ENCODE peak calls at places on chromosome 19, in four cellular contexts. E is colonic mucosa, U is psoas muscle, L is astrocyte. C is an unnamed sample.

GRCh38 chr19:8609210-8610040 is 1.1 kb downstream of the ADAMTS10 start:
- DNase-seq in E (peak; percentile 41), U (peak; percentile 73), L (peak; percentile 81), C (peak; percentile 65)

GRCh38 chr19:19342086-19343015 is 21.7 kb downstream of the MAU2 start:
- DNase-seq in E (peak; percentile 68), U (peak; percentile 70), L (no peak), C (peak; percentile 57)

GRCh38 chr19:4067396-4068057 is 828 bp upstream of the ZBTB7A start:
- DNase-seq in E (peak; percentile 54), U (peak; percentile 48), L (no peak), C (peak; percentile 87)

GRCh38 chr19:55563261-55563690 is 17.4 kb downstream of the ZNF579 start:
- DNase-seq in E (no peak), U (peak; percentile 58), L (peak; percentile 20), C (no peak)

GRCh38 chr19:30742981-30743380 is 370.8 kb downstream of the ZNF536 start:
- DNase-seq in E (no peak), U (no peak), L (no peak), C (no peak)

GRCh38 chr19:17555929-17556813 is 722 bp downstream of the COLGALT1 start:
- DNase-seq in E (peak; percentile 82), U (peak; percentile 77), L (peak; percentile 24), C (peak; percentile 84)

GRCh38 chr19:8332976-8333770 is 9.9 kb downstream of the KANK3 start:
- DNase-seq in E (no peak), U (no peak), L (no peak), C (no peak)

GRCh38 chr19:35041548-35042055 is at the start of gene HPN:
- DNase-seq in E (no peak), U (no peak), L (no peak), C (peak; percentile 86)

GRCh38 chr19:19538077-19538764 is at the start of gene CILP2:
- DNase-seq in E (peak; percentile 40), U (peak; percentile 54), L (no peak), C (no peak)

GRCh38 chr19:35013820-35014754 is 14.0 kb downstream of the GRAMD1A start:
- DNase-seq in E (no peak), U (no peak), L (no peak), C (no peak)

GRCh38 chr19:11420429-11420893 is 1.3 kb upstream of the RGL3 start:
- DNase-seq in E (peak; percentile 51), U (peak; percentile 72), L (no peak), C (peak; percentile 81)

GRCh38 chr19:18452386-18452785 is 14.5 kb upstream of the ISYNA1 start:
- DNase-seq in E (no peak), U (no peak), L (no peak), C (no peak)

DNA sequence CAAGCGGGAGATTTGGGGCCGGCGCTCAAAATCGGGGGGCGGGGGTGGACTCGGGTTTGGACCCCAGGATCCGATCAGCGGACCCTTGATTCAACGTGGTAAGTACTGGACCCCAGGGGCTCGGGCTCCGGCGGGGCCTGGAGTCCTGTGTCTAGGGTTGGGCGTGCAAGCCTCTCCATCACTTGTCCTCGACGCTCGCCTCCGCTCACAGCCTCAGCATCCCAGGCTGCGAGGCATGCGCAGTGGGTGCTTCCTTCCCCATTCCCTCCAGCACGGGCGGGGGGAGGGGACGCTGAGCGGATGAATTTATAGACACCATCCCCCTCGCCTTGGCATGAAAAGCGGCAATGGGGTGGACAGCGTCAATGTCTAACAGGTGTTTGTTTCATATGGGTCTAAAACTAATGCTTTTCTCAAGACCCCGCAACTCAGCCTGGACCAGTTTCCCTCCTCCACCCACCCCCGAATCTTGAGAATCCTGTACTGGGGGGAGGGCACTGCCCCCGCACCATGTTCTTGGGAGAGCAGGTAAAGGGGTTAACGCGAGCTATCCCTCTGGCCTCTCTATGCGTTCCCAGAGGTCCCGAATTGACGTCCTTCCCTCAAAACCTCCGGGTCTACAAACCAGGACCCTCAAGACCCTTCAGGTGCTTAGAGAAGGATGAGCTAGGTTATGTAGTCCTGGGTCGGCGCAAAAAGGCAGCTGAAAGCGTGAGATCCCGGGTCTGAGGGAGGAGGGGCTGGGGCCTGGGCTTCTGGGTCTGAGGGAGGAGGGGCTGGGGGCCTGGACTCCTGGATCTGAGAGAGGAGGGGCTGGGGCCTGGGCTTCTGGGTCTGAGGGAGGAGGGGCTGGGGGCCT is 556 bp downstream of the CPT1C start:
- DNase-seq in E (peak; percentile 44), U (peak; percentile 72), L (peak; percentile 49), C (no peak)
- H3K27ac ChIP-seq in E (no peak overlapping the region), U (no peak overlapping the region), L (no peak overlapping the region), C (peak overlapping the region; percentile 62)

DNA sequence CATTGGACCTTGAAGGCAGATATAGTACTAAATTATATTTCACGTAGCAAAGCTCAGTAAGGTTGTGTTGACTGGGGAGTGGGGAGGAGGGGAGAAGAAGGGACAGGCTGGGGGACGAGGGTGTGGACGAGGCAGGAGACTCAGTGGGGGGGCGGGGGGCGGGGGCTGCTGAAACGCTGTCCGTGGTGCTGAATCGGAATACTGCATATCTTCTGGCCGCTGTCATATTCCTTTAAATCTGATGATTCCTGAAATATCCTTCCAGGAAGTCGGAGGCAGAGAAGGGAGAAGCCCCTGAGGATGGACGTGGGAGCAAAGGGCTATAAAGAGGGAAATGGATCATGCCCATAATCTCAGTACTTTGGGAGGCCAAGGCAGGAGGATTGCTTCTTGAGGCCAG is 34.7 kb upstream of the CASP14 start:
- DNase-seq in E (no peak), U (no peak), L (no peak), C (no peak)
- H3K4me3 ChIP-seq in E (no peak overlapping the region), U (no peak overlapping the region), L (no peak overlapping the region), C (no peak overlapping the region)

GRCh38 chr19:52112624-52113023 is 17.1 kb upstream of the ZNF841 start:
- DNase-seq in E (no peak), U (no peak), L (no peak), C (no peak)

GRCh38 chr19:52120286-52120685 is 19.5 kb downstream of the ZNF616 start:
- DNase-seq in E (no peak), U (no peak), L (no peak), C (no peak)

GRCh38 chr19:52115526-52116053 is 20.0 kb upstream of the ZNF841 start:
- DNase-seq in E (no peak), U (no peak), L (no peak), C (no peak)

GRCh38 chr19:52110780-52111179 is 15.2 kb upstream of the ZNF841 start:
- DNase-seq in E (no peak), U (no peak), L (no peak), C (no peak)

DNA sequence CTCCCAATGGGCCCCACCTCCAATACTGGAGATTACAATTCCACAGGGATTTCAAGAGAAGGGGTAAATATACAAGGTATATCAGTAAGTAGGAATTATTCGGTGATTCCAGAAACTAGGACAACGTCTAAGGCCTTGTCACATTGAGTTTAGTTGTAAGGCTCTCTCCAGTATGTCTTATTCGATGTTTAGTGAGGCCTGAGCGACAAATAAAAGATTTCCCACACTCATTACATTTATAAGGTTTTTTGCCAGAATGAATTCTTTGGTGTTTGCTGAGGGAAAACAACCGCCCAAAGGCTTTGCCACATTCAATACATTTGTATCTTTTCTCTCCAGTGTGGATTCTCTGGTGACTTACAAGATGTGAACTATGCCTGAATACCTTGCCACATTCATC is 19.1 kb upstream of the ZNF841 start:
- DNase-seq in E (no peak), U (no peak), L (no peak), C (no peak)
- H3K9me3 ChIP-seq in E (peaks cover 49% of the 10 kb centered on the region), U (peaks cover 100% of the 10 kb centered on the region), L (peaks cover 83% of the 10 kb centered on the region), C (peaks cover 28% of the 10 kb centered on the region)

DNA sequence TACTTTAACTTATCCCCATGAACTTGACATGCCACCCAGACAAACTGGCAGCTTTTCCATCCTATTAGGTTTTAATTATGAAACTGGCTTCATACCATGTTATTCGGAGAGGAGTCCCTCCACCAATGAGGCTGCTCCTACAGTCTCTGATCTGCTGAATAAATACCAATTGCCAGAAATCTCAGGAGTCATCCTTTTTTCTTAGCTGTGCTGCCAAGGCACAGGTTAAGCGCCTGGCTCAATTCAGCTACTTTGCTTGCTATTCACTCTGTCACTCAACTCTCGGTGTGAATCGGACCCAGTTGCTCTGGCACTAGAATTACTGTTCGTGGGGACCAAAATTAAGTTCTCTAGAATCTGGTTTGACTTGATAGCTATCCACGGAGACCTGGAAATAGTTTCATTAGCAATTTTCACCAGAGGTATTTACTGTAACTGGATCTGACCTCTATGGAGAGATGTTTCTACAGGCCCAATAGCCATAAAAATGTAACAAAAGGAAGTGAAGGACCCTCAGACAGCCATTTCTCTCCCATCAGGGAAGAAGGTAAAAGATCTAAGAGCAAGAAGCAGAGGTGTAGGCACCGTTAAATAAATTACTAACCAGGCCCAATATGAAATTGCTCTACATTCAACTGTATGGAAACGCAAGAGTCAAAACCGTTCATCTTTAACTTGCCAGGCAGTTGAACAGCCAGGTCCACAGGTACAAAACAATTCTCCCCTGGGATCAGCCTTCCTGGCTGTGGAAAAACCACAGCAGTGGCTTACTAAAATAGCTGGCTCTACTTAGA is 5.4 kb downstream of the ZC3H4 start:
- DNase-seq in E (no peak), U (no peak), L (peak; percentile 60), C (no peak)
- H3K27ac ChIP-seq in E (peak overlapping the region; percentile 100), U (peak overlapping the region; percentile 100), L (peak overlapping the region; percentile 61), C (peak overlapping the region; percentile 39)

GRCh38 chr19:862529-863304 is 3.3 kb downstream of the CFD start:
- DNase-seq in E (peak; percentile 74), U (peak; percentile 63), L (no peak), C (peak; percentile 89)

GRCh38 chr19:861756-862528 is 2.5 kb downstream of the CFD start:
- DNase-seq in E (peak; percentile 76), U (no peak), L (no peak), C (no peak)

GRCh38 chr19:860481-861098 is 1.1 kb downstream of the CFD start:
- DNase-seq in E (peak; percentile 71), U (peak; percentile 82), L (peak; percentile 26), C (no peak)

GRCh38 chr19:863305-863620 is 3.8 kb downstream of the CFD start:
- DNase-seq in E (no peak), U (no peak), L (no peak), C (no peak)

DNA sequence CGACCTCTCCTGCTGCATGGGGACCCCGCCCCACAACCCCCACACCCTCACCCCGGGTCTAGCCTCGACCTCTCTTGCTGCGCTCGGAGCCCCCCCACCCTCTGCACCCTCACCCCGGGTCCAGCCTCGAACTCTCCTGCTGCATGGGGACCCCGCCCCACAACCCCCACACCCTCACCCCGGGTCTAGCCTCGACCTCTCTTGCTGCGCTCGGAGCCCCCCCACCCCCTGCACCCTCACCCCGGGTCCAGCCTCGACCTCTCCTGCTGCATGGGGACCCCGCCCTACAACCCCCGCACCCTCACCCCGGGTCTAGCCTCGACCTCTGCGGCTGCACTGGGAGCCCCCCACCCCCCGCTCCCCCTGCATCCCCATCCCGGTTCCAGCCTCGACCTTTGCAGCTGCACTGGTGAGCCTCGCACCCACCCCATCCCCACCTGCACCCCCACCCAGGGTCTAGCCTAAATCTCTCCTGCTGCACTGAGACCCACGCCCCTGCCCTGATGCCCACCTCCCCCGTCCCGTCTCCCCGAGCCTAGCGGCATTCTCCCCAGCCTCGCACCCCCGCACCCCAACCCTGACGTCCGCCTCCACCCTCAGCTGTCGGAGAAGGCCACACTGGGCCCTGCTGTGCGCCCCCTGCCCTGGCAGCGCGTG is 1.8 kb downstream of the CFD start:
- DNase-seq in E (no peak), U (no peak), L (no peak), C (no peak)
- H3K4me3 ChIP-seq in E (peak overlapping the region; percentile 32), U (peak overlapping the region; percentile 55), L (no peak overlapping the region), C (no peak overlapping the region)

GRCh38 chr19:57110592-57111328 is 9.0 kb upstream of the USP29 start:
- DNase-seq in E (no peak), U (no peak), L (no peak), C (no peak)
- H3K9me3 ChIP-seq in E (peaks cover 11% of the 10 kb centered on the region), U (peaks cover 51% of the 10 kb centered on the region), L (peaks cover 11% of the 10 kb centered on the region), C (no peaks in the 10 kb centered on the region)